ENCODE peak calls at places on chromosomes 7 and 10, in nine cellular contexts. K, H, Z, A, U, X, E, D and T are unnamed samples.

GRCh38 chr7:14717711-14718304 is 184.7 kb downstream of the DGKB start:
- DNase-seq in E (no peak), U (no peak), K (no peak), H (peak; percentile 13), Z (no peak), A (no peak), X (peak; percentile 48), D (no peak), T (no peak)

GRCh38 chr7:50226669-50227068 is 77.8 kb upstream of the IKZF1 start:
- DNase-seq in K (no peak), H (no peak), X (no peak), D (no peak), A (no peak), E (no peak), U (no peak), Z (no peak), T (no peak)

GRCh38 chr7:74000489-74001149 is 27.4 kb upstream of the ELN start:
- DNase-seq in D (no peak), E (no peak), A (no peak), K (no peak), Z (no peak), H (peak; percentile 48), X (no peak), U (no peak), T (no peak)

GRCh38 chr10:119209736-119210355 is 2.5 kb downstream of the GRK5 start:
- DNase-seq in E (no peak), Z (no peak), H (peak; percentile 37), X (peak; percentile 48), U (no peak), D (no peak), K (no peak), A (no peak), T (no peak)

GRCh38 chr7:1946025-1946424 is 275.9 kb downstream of the ELFN1 start:
- DNase-seq in Z (no peak), E (no peak), K (no peak), U (no peak), H (no peak), D (peak; percentile 53), X (no peak), A (no peak), T (no peak)

GRCh38 chr7:132130497-132130896 is 445.8 kb downstream of the PLXNA4 start:
- DNase-seq in U (no peak), X (no peak), K (no peak), Z (no peak), H (no peak), A (no peak), D (peak; percentile 33), E (no peak), T (no peak)

GRCh38 chr10:93150289-93150688 is 76.6 kb downstream of the CYP26A1 start:
- DNase-seq in A (no peak), H (no peak), X (no peak), D (no peak), Z (no peak), K (no peak), E (no peak), U (no peak), T (no peak)

GRCh38 chr10:49109669-49110335 is 5.5 kb downstream of the VSTM4 start:
- DNase-seq in X (no peak), E (peak; percentile 61), U (peak; percentile 34), A (no peak), H (peak; percentile 73), D (peak; percentile 87), Z (peak; percentile 68), K (peak; percentile 70), T (peak; percentile 46)

GRCh38 chr7:31126976-31127375 is 74.9 kb downstream of the ADCYAP1R1 start:
- DNase-seq in H (peak; percentile 18), X (peak; percentile 9), K (no peak), E (peak; percentile 19), Z (no peak), U (no peak), D (no peak), A (no peak), T (no peak)

GRCh38 chr7:100886142-100886935 is 3.2 kb downstream of the UFSP1 start:
- DNase-seq in Z (no peak), E (no peak), K (no peak), H (no peak), X (no peak), A (no peak), U (no peak), D (no peak), T (no peak)

GRCh38 chr7:64630496-64630895 is 35.4 kb upstream of the ZNF107 start:
- DNase-seq in E (peak; percentile 14), X (no peak), U (no peak), A (no peak), H (peak; percentile 15), Z (no peak), K (no peak), D (no peak), T (no peak)

GRCh38 chr10:133134411-133135115 is 25.5 kb upstream of the KNDC1 start:
- DNase-seq in H (no peak), K (no peak), X (no peak), A (no peak), E (no peak), Z (no peak), U (no peak), D (no peak), T (no peak)

GRCh38 chr10:53770903-53771302 is 998.3 kb upstream of the MBL2 start:
- DNase-seq in A (no peak), Z (no peak), D (no peak), X (no peak), U (no peak), E (no peak), H (no peak), K (no peak), T (no peak)

GRCh38 chr10:4046722-4047354 is 261.8 kb upstream of the KLF6 start:
- DNase-seq in K (peak; percentile 33), A (no peak), Z (peak; percentile 34), X (no peak), D (peak; percentile 72), H (no peak), U (no peak), E (no peak), T (no peak)

GRCh38 chr7:151704969-151705743 is 171.8 kb downstream of the PRKAG2 start:
- DNase-seq in Z (no peak), A (no peak), D (no peak), E (no peak), U (no peak), K (no peak), X (no peak), H (no peak), T (no peak)

GRCh38 chr7:151706568-151707469 is 170.1 kb downstream of the PRKAG2 start:
- DNase-seq in H (peak; percentile 31), U (no peak), Z (no peak), D (no peak), E (no peak), K (no peak), X (no peak), A (no peak), T (peak; percentile 46)

GRCh38 chr7:151704284-151704968 is 172.5 kb downstream of the PRKAG2 start:
- DNase-seq in U (no peak), A (no peak), X (no peak), Z (no peak), K (no peak), E (no peak), D (no peak), H (no peak), T (no peak)

GRCh38 chr7:151707757-151708156 is 169.2 kb downstream of the PRKAG2 start:
- DNase-seq in E (no peak), A (no peak), Z (no peak), X (no peak), D (no peak), U (no peak), H (no peak), K (no peak), T (no peak)

GRCh38 chr7:151705744-151706567 is 171.0 kb downstream of the PRKAG2 start:
- DNase-seq in E (peak; percentile 56), K (peak; percentile 64), A (peak; percentile 81), X (peak; percentile 60), D (no peak), H (peak; percentile 52), Z (no peak), U (no peak), T (peak; percentile 32)
- TF ChIP-seq POLR2A in E (no peak), K (no peak), A (no peak), X (no peak), D (no peak), H (no peak), Z (no peak), U (no peak), T (no peak)

GRCh38 chr7:45001138-45001694 is 1.2 kb downstream of the CCM2 start:
- DNase-seq in X (peak; percentile 17), Z (no peak), H (no peak), E (peak; percentile 5), D (peak; percentile 59), U (no peak), K (no peak), A (no peak), T (peak; percentile 55)
- TF ChIP-seq POLR2A in X (no peak), Z (no peak), H (no peak), E (no peak), D (no peak), U (no peak), K (no peak), A (no peak), T (no peak)

GRCh38 chr10:99730026-99730425 is 1.9 kb downstream of the COX15 start:
- DNase-seq in Z (no peak), D (no peak), E (no peak), H (peak; percentile 70), U (no peak), K (no peak), X (no peak), A (no peak), T (no peak)

GRCh38 chr10:99731296-99732032 is 463 bp downstream of the COX15 start:
- DNase-seq in D (no peak), E (no peak), A (no peak), Z (no peak), H (no peak), K (no peak), U (no peak), X (no peak), T (no peak)

GRCh38 chr10:99733366-99733765 is 1.3 kb downstream of the CUTC start:
- DNase-seq in X (no peak), E (peak; percentile 77), A (no peak), H (peak; percentile 13), U (no peak), K (no peak), Z (no peak), D (no peak), T (no peak)

GRCh38 chr10:99732033-99732912 is at the start of the genes COX15 and CUTC:
- DNase-seq in E (peak; percentile 98), X (peak; percentile 98), K (peak; percentile 96), D (peak; percentile 99), Z (peak; percentile 98), H (peak; percentile 96), U (peak; percentile 97), A (peak; percentile 88), T (peak; percentile 98)
- TF ChIP-seq POLR2A in E (peak; percentile 91), X (peak; percentile 86), K (peak; percentile 60), D (peak; percentile 84), Z (peak; percentile 94), H (peak; percentile 79), U (no peak), A (peak; percentile 65), T (peak; percentile 79)

DNA sequence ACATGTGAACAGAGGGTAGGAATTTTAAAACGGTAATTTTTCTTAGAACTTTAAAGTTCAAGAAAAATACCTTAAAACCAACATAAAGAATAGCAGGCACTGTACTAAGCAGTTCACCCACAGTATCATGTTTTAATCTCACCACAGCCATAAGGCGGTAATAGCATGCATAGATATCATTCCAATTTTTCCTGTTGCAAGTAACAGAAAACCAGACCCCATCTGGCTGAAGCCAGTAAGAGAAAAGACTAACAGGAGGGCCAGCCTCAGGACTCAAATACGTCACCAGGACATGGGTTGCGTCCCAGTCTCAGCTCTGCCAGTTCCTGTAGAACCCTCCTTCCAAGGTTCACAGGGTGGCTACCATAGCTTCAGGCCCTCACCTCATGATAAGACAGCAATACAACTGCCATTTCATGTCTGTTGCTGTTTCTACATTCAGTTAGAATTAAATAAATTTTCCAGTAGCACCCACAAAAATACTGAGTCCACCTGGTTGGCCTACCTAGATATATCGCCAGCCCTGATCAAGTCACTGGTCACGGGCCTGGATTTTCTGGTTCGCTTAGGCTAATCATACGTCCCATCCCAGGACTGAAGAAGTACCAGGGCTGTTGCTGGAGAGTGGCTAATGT is 2.0 kb upstream of the RNF32 start:
- DNase-seq in E (no peak), D (no peak), Z (no peak), X (no peak), K (no peak), H (no peak), U (no peak), A (no peak), T (no peak)
- TF ChIP-seq POLR2A in E (no peak), D (no peak), Z (no peak), X (no peak), K (no peak), H (no peak), U (no peak), A (no peak), T (no peak)